ENCODE peak calls at places on chromosome 7, in nine cellular contexts. D is upper lobe of left lung, R is adrenal gland, V is ovary, O is IMR-90, A is A549, M is uterus, F is right lobe of liver, T is esophagus squamous epithelium. L is an unnamed sample.

GRCh38 chr7:22663721-22664120 is 63.3 kb upstream of the IL6 start:
- DNase-seq in D (no peak), R (no peak), V (no peak), O (no peak), A (no peak), M (no peak), F (no peak), T (no peak), L (no peak)

GRCh38 chr7:32119790-32120196 is 49.6 kb upstream of the PDE1C start:
- DNase-seq in D (no peak), R (no peak), V (no peak), O (no peak), A (no peak), M (no peak), F (no peak), T (no peak), L (peak; percentile 26)

GRCh38 chr7:11784808-11785536 is 47.0 kb downstream of the THSD7A start:
- DNase-seq in D (no peak), R (no peak), V (no peak), O (no peak), A (peak; percentile 91), M (no peak), F (no peak), T (no peak), L (no peak)

GRCh38 chr7:101496017-101496416 is 133.1 kb downstream of the MYL10 start:
- DNase-seq in D (no peak), R (no peak), V (no peak), O (no peak), A (no peak), M (no peak), F (no peak), T (no peak), L (no peak)

GRCh38 chr7:46163245-46163644 is 242.2 kb upstream of the IGFBP3 start:
- DNase-seq in D (no peak), R (no peak), V (no peak), O (no peak), A (no peak), M (no peak), F (no peak), T (no peak), L (no peak)

GRCh38 chr7:157753713-157754415 is 417.1 kb downstream of the DNAJB6 start:
- DNase-seq in D (no peak), R (no peak), V (no peak), O (no peak), A (no peak), M (no peak), F (no peak), T (no peak), L (no peak)

GRCh38 chr7:124489082-124489819 is 276.3 kb downstream of the GPR37 start:
- DNase-seq in D (no peak), R (no peak), V (no peak), O (no peak), A (no peak), M (no peak), F (peak; percentile 78), T (no peak), L (no peak)

GRCh38 chr7:45136106-45137060 is 21.2 kb upstream of the RAMP3 start:
- DNase-seq in D (peak; percentile 60), R (peak; percentile 77), V (peak; percentile 51), O (peak; percentile 74), A (peak; percentile 76), M (peak; percentile 58), F (no peak), T (no peak), L (peak; percentile 53)

GRCh38 chr7:22147113-22147512 is 201.4 kb upstream of the CDCA7L start:
- DNase-seq in D (no peak), R (no peak), V (no peak), O (no peak), A (no peak), M (peak; percentile 22), F (peak; percentile 64), T (no peak), L (no peak)

GRCh38 chr7:8443871-8444756 is 10.7 kb downstream of the NXPH1 start:
- DNase-seq in D (no peak), R (peak; percentile 37), V (no peak), O (no peak), A (peak; percentile 18), M (no peak), F (no peak), T (no peak), L (no peak)

GRCh38 chr7:106063692-106064091 is 48.4 kb downstream of the SYPL1 start:
- DNase-seq in D (no peak), R (no peak), V (no peak), O (no peak), A (no peak), M (no peak), F (no peak), T (no peak), L (no peak)
- H3K27ac ChIP-seq in D (no peak overlapping the region), R (no peak overlapping the region), V (no peak overlapping the region), O (no peak overlapping the region), A (no peak overlapping the region), M (no peak overlapping the region), F (no peak overlapping the region), T (peak overlapping the region; percentile 91), L (no peak overlapping the region)

GRCh38 chr7:110399421-110399820 is 691.5 kb upstream of the LRRN3 start:
- DNase-seq in D (no peak), R (no peak), V (no peak), O (peak; percentile 31), A (no peak), M (no peak), F (no peak), T (no peak), L (no peak)

DNA sequence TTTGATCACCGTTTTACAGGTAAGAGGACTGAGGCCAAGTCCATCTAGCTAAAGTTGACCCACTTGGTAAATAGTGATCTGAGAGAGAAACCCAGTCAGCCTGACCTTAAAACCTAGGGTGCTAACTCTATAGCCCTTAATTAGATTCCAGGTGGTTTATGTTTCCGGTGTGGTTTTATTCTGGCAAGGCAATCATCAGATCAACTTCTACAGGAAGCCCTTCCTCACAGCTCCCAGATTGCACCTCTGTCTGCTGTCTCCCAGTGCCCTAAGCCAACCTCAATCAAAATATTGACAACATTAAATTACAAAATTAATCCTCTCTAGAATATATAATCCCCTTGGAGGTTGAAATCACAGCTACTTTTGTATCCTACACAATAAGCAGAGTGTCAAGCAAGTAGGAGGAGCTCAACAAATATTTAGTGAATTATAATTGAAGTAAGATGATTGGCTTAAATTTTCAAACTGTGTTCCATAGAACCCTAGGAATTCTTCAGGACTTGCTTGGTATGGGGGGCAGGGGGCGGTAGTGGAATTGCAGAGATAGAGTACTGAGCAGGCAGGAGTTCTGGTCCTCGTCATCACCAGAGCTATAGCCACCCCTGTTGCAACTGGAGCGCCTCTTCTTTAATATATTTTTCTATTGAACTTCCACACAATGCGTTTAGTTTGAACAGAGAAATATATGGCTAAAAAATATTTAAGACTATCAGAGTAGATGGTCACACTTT is 692.8 kb upstream of the LRRN3 start:
- DNase-seq in D (no peak), R (no peak), V (no peak), O (no peak), A (peak; percentile 4), M (no peak), F (no peak), T (no peak), L (no peak)
- TF ChIP-seq POLR2A in D (no peak), R (no peak), V (no peak), O (no peak), A (no peak), M (no peak), F (no peak), T (no peak), L (no peak)

GRCh38 chr7:874036-874749 is 2.2 kb upstream of the GET4 start:
- DNase-seq in D (no peak), R (no peak), V (peak; percentile 78), O (no peak), A (no peak), M (no peak), F (no peak), T (no peak), L (no peak)

GRCh38 chr7:875051-875450 is 1.3 kb upstream of the GET4 start:
- DNase-seq in D (no peak), R (no peak), V (no peak), O (no peak), A (no peak), M (no peak), F (no peak), T (no peak), L (no peak)

GRCh38 chr7:869348-869747 is 7.0 kb upstream of the GET4 start:
- DNase-seq in D (no peak), R (no peak), V (no peak), O (no peak), A (no peak), M (no peak), F (no peak), T (no peak), L (no peak)

GRCh38 chr7:873367-874002 is 2.9 kb upstream of the GET4 start:
- DNase-seq in D (peak; percentile 93), R (peak; percentile 90), V (peak; percentile 88), O (peak; percentile 75), A (peak; percentile 90), M (peak; percentile 79), F (peak; percentile 91), T (no peak), L (peak; percentile 89)

DNA sequence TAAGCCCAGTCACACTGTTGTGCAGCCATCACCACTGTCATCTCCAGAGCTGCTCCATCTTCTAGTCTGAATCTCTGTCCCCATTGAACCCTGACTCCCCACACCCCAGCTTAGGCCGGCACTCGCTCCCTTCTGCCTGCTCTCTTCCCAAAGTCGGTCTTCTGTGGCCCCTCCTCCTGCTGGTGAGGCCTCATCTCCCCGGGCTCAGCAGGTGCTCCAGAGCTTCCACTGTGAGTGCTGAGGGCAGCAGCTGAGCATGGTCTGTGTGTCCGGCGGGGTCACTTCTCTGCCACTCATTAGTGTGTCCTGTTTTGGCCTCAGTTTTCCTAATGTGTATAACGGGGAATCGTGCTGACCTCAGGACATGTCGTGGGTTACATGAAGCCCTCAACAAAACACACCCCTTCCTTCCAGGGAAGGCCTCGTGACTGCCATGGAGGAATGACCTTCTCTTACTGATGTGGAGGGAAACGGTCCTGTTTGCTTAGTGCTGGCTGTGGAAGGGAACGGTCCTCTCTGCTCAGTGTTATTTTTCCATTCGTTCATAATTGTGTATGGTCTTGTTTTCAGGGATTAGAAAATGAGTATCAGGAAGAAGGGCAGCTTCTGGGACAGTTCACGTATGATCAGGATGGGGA is 4.3 kb upstream of the GET4 start:
- DNase-seq in D (no peak), R (no peak), V (no peak), O (no peak), A (no peak), M (no peak), F (no peak), T (no peak), L (no peak)
- H3K27ac ChIP-seq in D (no peak overlapping the region), R (no peak overlapping the region), V (peak overlapping the region; percentile 85), O (no peak overlapping the region), A (no peak overlapping the region), M (peak overlapping the region; percentile 88), F (no peak overlapping the region), T (peak overlapping the region; percentile 90), L (peak overlapping the region; percentile 27)

DNA sequence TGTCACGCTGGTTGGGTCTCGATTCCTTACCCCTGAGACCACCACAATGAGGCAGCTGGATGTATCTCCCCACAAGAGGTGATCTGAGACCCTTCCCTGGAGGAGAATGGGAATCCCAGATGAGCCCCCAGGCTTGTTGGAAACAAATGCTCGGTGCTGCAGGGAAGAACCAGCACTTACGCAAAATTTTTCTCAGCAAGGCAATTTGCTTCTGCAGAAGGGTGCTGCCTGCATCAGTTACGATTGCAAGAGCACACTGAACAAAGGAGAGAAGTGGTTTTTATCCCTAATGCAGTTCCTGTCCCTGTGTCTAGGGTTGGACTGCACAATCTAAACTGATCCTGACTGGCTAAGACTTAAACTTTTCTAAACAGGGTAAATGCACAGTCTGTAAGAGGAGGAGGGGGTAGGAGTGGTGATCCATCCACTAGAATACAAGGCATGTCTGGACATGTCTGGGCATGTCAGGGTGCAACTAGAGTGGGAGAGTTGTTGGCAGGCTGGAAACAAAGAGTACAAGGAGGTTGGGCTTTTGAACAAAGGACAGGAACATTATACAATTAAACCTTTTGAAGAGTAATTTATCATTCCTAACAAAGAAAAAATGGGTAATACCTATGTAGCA is 114.9 kb upstream of the FAM3C start:
- DNase-seq in D (no peak), R (no peak), V (no peak), O (no peak), A (no peak), M (no peak), F (no peak), T (no peak), L (no peak)
- TF ChIP-seq POLR2A in D (no peak), R (no peak), V (no peak), O (no peak), A (no peak), M (no peak), F (no peak), T (no peak), L (no peak)